ENCODE peak calls at places on chromosome 18, in eight cellular contexts. B is stomach, P is HepG2, F is HCT116, E is suprapubic skin, L is prostate gland, K is endothelial cell of umbilical vein, V is GM23338. Q is an unnamed sample.

GRCh38 chr18:62939433-62939832 is 224.1 kb downstream of the PHLPP1 start:
- DNase-seq in B (no peak), V (no peak), F (no peak), P (no peak), L (no peak), E (no peak), K (peak; percentile 82), Q (no peak)

GRCh38 chr18:12295389-12296086 is 12.5 kb upstream of the TUBB6 start:
- DNase-seq in E (no peak), K (peak; percentile 65), P (no peak), B (no peak), V (no peak), F (no peak), L (no peak), Q (no peak)

GRCh38 chr18:21664069-21664468 is 40.5 kb downstream of the ABHD3 start:
- DNase-seq in K (no peak), E (no peak), V (no peak), L (no peak), F (no peak), B (no peak), P (no peak), Q (no peak)

GRCh38 chr18:77078671-77079070 is 53.9 kb downstream of the MBP start:
- DNase-seq in F (no peak), K (no peak), E (no peak), P (no peak), B (no peak), L (no peak), V (no peak), Q (peak; percentile 73)

GRCh38 chr18:68244786-68245185 is 470.1 kb downstream of the TMX3 start:
- DNase-seq in B (no peak), V (no peak), L (no peak), F (no peak), E (no peak), P (no peak), K (no peak), Q (no peak)

GRCh38 chr18:45621068-45621511 is 5.8 kb downstream of the SLC14A2 start:
- DNase-seq in L (no peak), F (peak; percentile 28), V (peak; percentile 76), E (no peak), B (no peak), P (peak; percentile 14), K (peak; percentile 41), Q (no peak)

GRCh38 chr18:28855989-28856388 is 679.1 kb upstream of the CDH2 start:
- DNase-seq in E (no peak), P (no peak), B (no peak), V (no peak), K (no peak), F (no peak), L (no peak), Q (no peak)

GRCh38 chr18:65751145-65752085 is 603 bp downstream of the CDH7 start:
- DNase-seq in V (peak; percentile 81), B (no peak), E (no peak), P (no peak), K (no peak), F (no peak), L (peak; percentile 15), Q (no peak)

GRCh38 chr18:51273435-51273834 is 76.0 kb upstream of the MEX3C start:
- DNase-seq in K (no peak), B (no peak), L (no peak), P (no peak), V (no peak), F (no peak), E (no peak), Q (no peak)

GRCh38 chr18:68519341-68519740 is 195.6 kb downstream of the TMX3 start:
- DNase-seq in L (no peak), P (no peak), F (no peak), E (no peak), V (no peak), B (no peak), K (no peak), Q (no peak)

GRCh38 chr18:79381811-79382311 is 13.9 kb upstream of the NFATC1 start:
- DNase-seq in B (no peak), K (no peak), F (no peak), L (no peak), E (no peak), V (no peak), P (no peak), Q (peak; percentile 67)

GRCh38 chr18:74521068-74521725 is 13.1 kb upstream of the CNDP1 start:
- DNase-seq in B (peak; percentile 23), L (no peak), K (no peak), E (no peak), P (no peak), V (no peak), F (no peak), Q (peak; percentile 53)

GRCh38 chr18:68611301-68611700 is 103.6 kb downstream of the TMX3 start:
- DNase-seq in E (no peak), F (no peak), V (no peak), B (no peak), P (no peak), L (no peak), K (no peak), Q (no peak)

GRCh38 chr18:26262156-26262555 is 35.9 kb downstream of the TAF4B start:
- DNase-seq in F (no peak), P (no peak), L (no peak), V (peak; percentile 28), K (no peak), E (no peak), B (no peak), Q (no peak)

GRCh38 chr18:75730249-75730648 is 302.7 kb upstream of the SMIM21 start:
- DNase-seq in E (no peak), P (no peak), L (no peak), B (no peak), F (no peak), K (no peak), V (no peak), Q (no peak)

GRCh38 chr18:35114305-35114704 is 73.1 kb downstream of the MAPRE2 start:
- DNase-seq in P (no peak), F (no peak), V (no peak), E (no peak), L (no peak), K (no peak), B (no peak), Q (no peak)

GRCh38 chr18:70280007-70280925 is 8.6 kb upstream of the SOCS6 start:
- DNase-seq in V (no peak), P (no peak), F (peak; percentile 88), B (peak; percentile 44), L (no peak), E (no peak), K (peak; percentile 48), Q (no peak)

GRCh38 chr18:55509631-55510372 is 78.2 kb downstream of the TCF4 start:
- DNase-seq in B (no peak), K (peak; percentile 91), F (no peak), L (no peak), P (no peak), E (no peak), V (peak; percentile 65), Q (no peak)

GRCh38 chr18:55515946-55516710 is 71.9 kb downstream of the TCF4 start:
- DNase-seq in P (no peak), F (no peak), B (no peak), K (peak; percentile 39), L (no peak), V (no peak), E (no peak), Q (no peak)

GRCh38 chr18:6069103-6069502 is 173.8 kb upstream of the TMEM200C start:
- DNase-seq in K (no peak), E (no peak), V (no peak), L (no peak), F (no peak), P (no peak), B (no peak), Q (no peak)

GRCh38 chr18:55419132-55419938 is 168.7 kb downstream of the TCF4 start:
- DNase-seq in K (no peak), E (no peak), F (no peak), V (peak; percentile 53), P (no peak), L (no peak), B (no peak), Q (no peak)

GRCh38 chr18:35508746-35509338 is 11.1 kb upstream of the INO80C start:
- DNase-seq in F (no peak), E (no peak), L (no peak), V (no peak), K (no peak), B (no peak), P (no peak), Q (no peak)

GRCh38 chr18:10519999-10520935 is 5.6 kb upstream of the NAPG start:
- DNase-seq in K (peak; percentile 86), F (peak; percentile 73), L (peak; percentile 87), P (peak; percentile 76), V (peak; percentile 89), B (peak; percentile 89), E (peak; percentile 92), Q (peak; percentile 89)
- TF ChIP-seq CTCF in K (peak; percentile 72), F (peak; percentile 81), L (peak; percentile 87), P (peak; percentile 91), V (peak; percentile 84), B (peak; percentile 61), E (peak; percentile 83), Q (peak; percentile 81)

GRCh38 chr18:13566941-13567762 is 159.2 kb downstream of the FAM210A start:
- DNase-seq in K (no peak), B (no peak), P (no peak), L (no peak), F (no peak), V (no peak), E (no peak), Q (peak; percentile 90)
- TF ChIP-seq POLR2AphosphoS5 in K (no peak), B (no peak), P (no peak), L (no peak), F (no peak), V (no peak), E (no peak), Q (peak; percentile 85)

DNA sequence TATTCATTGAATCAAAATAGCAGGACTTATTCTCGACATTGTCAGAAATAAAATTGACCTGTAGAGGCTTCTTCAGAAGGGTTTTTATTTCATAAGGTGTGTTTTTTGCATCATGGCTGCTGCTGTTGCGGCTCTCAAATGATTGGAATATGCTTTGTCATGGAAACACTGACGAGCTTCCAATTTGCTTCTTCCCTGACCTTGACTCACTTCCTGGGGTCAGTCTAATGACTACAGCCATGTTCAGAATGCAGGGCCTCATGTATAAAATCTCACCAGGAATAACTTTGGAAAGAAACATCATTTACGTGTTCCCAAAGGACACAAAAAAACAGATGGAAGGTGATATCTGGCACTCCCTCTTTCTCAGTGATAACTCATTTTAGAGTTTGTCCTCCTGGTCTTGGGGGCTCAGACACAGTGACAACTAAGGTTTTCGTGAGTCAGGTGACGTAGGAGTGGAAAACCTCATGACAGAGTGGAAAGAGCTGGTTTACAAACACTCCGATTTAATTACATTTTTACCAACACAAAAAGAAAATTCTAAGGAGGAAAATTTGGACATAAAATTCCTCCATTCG is 467.0 kb upstream of the RAB12 start:
- DNase-seq in B (no peak), F (no peak), K (peak; percentile 57), P (no peak), V (no peak), E (no peak), L (no peak), Q (no peak)
- H3K4me1 ChIP-seq in B (peaks cover 3% of the 10 kb centered on the region), F (no peaks in the 10 kb centered on the region), K (peaks cover 5% of the 10 kb centered on the region), P (no peaks in the 10 kb centered on the region), V (peaks cover 7% of the 10 kb centered on the region), E (peaks cover 15% of the 10 kb centered on the region), L (no peaks in the 10 kb centered on the region), Q (peaks cover 6% of the 10 kb centered on the region)

DNA sequence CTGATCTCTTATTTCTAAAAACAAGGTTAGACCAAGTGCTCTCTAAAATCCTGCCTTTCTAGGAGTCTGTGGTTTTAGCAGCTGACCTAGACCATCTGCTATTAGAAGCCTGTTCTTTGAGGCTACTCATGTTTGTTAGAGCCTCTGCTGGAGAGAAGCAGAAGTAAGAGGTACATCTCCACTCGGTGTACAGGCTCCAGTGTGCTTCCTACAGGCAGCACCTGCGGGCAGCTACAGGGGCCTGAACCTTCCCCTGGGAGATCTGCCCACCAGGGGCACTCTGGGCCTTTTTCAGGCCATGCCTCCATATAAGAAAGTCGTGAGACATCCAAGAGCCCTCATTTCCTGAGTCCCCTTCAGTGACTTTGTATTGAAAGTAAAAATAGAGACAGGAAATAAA is 31.6 kb downstream of the ONECUT2 start:
- DNase-seq in F (no peak), P (no peak), E (no peak), V (peak; percentile 24), K (no peak), B (no peak), L (no peak), Q (no peak)
- TF ChIP-seq CTCF in F (no peak), P (no peak), E (no peak), V (peak; percentile 33), K (no peak), B (no peak), L (no peak), Q (no peak)

Q was measured in spleen.